ENCODE peak calls at places on chromosome 14, in six cellular contexts. K, Q, Y, F, V and L are unnamed samples.

GRCh38 chr14:76597387-76597786 is 163.9 kb upstream of the VASH1 start:
- DNase-seq in V (no peak), Y (no peak), Q (no peak), K (no peak), F (no peak), L (no peak)

GRCh38 chr14:73878436-73878835 is 8.2 kb upstream of the ZNF410 start:
- DNase-seq in Q (no peak), K (no peak), F (no peak), V (no peak), Y (peak), L (no peak)

GRCh38 chr14:81449114-81449513 is 49.0 kb upstream of the STON2 start:
- DNase-seq in Q (no peak), F (no peak), Y (no peak), K (no peak), V (no peak), L (no peak)

GRCh38 chr14:58109761-58110160 is 42.3 kb downstream of the ARMH4 start:
- DNase-seq in Q (no peak), V (no peak), K (no peak), Y (no peak), F (no peak), L (no peak)

GRCh38 chr14:22333408-22334274 is 255.4 kb downstream of the DAD1 start:
- DNase-seq in F (no peak), K (no peak), Q (peak), Y (peak), V (no peak), L (no peak)

GRCh38 chr14:40340708-40341107 is 908.5 kb upstream of the FBXO33 start:
- DNase-seq in V (no peak), Q (no peak), K (no peak), Y (no peak), F (no peak), L (no peak)

GRCh38 chr14:96965885-96966595 is 168.9 kb downstream of the VRK1 start:
- DNase-seq in F (no peak), K (no peak), Q (no peak), V (no peak), Y (no peak), L (no peak)

GRCh38 chr14:61752626-61753025 is 9.6 kb upstream of the SNAPC1 start:
- DNase-seq in Q (no peak), V (no peak), Y (peak), F (no peak), K (no peak), L (no peak)

GRCh38 chr14:90883782-90884181 is 67.6 kb upstream of the TTC7B start:
- DNase-seq in Q (no peak), Y (peak), K (no peak), V (no peak), F (no peak), L (no peak)

GRCh38 chr14:51185180-51185579 is 54.9 kb upstream of the TMX1 start:
- DNase-seq in K (no peak), V (no peak), Q (no peak), Y (no peak), F (no peak), L (no peak)

GRCh38 chr14:80940146-80940545 is 1.4 kb downstream of the CEP128 start:
- DNase-seq in K (no peak), Q (no peak), V (no peak), Y (no peak), F (no peak), L (no peak)

GRCh38 chr14:64504310-64504896 is at the start of gene ZBTB1:
- DNase-seq in V (peak), Q (peak), F (peak), K (peak), Y (peak), L (peak)

GRCh38 chr14:65411656-65412188 is 808 bp upstream of the FUT8 start:
- DNase-seq in Y (peak), K (peak), V (peak), Q (peak), F (peak), L (peak)

GRCh38 chr14:100534528-100535286 is 52.5 kb downstream of the BEGAIN start:
- DNase-seq in Q (no peak), V (peak), K (peak), F (no peak), Y (no peak), L (no peak)

GRCh38 chr14:99035712-99036593 is 236.0 kb downstream of the BCL11B start:
- DNase-seq in Q (peak), Y (peak), F (no peak), K (peak), V (peak), L (no peak)

GRCh38 chr14:51533877-51534553 is 117.7 kb upstream of the FRMD6 start:
- DNase-seq in F (no peak), V (no peak), K (no peak), Q (no peak), Y (no peak), L (no peak)

GRCh38 chr14:105499256-105500035 is 8.4 kb downstream of the TEDC1 start:
- DNase-seq in Q (peak), Y (no peak), F (no peak), V (no peak), K (peak), L (no peak)